ENCODE peak calls at places on chromosomes 4 and X, in seven cellular contexts. N, V, A, Q, K, C and Z are unnamed samples.

GRCh38 chr4:111540661-111541060 is 604.6 kb upstream of the FAM241A start:
- DNase-seq in V (no peak), C (no peak), Q (no peak), K (no peak), A (no peak), N (no peak), Z (no peak)

GRCh38 chr4:111689214-111689613 is 456.0 kb upstream of the FAM241A start:
- DNase-seq in A (no peak), V (no peak), C (no peak), N (no peak), K (peak; percentile 70), Q (no peak), Z (peak; percentile 66)

GRCh38 chr4:168784786-168785461 is 225.1 kb downstream of the CBR4 start:
- DNase-seq in A (no peak), V (no peak), C (peak; percentile 61), K (no peak), N (no peak), Q (no peak), Z (no peak)

GRCh38 chrX:40090050-40090804 is 7.5 kb downstream of the BCOR start:
- DNase-seq in A (no peak), V (peak; percentile 74), N (no peak), K (no peak), C (peak; percentile 57), Q (peak; percentile 43), Z (no peak)

GRCh38 chr4:150155391-150155790 is 77.1 kb downstream of the DCLK2 start:
- DNase-seq in C (no peak), K (no peak), A (no peak), V (no peak), Q (no peak), N (no peak), Z (no peak)

GRCh38 chr4:8197521-8197920 is 1.6 kb upstream of the SH3TC1 start:
- DNase-seq in A (no peak), C (no peak), K (no peak), N (no peak), V (no peak), Q (no peak), Z (no peak)

GRCh38 chr4:119721878-119722277 is 93.3 kb upstream of the PDE5A start:
- DNase-seq in A (no peak), V (no peak), K (no peak), Q (no peak), C (no peak), N (no peak), Z (no peak)

GRCh38 chr4:90958256-90958895 is 831.2 kb downstream of the CCSER1 start:
- DNase-seq in A (no peak), N (no peak), Q (no peak), K (no peak), V (no peak), C (no peak), Z (no peak)

GRCh38 chrX:100424012-100424411 is 13.9 kb upstream of the PCDH19 start:
- DNase-seq in C (no peak), V (no peak), N (no peak), Q (no peak), A (no peak), K (no peak), Z (no peak)

GRCh38 chr4:124933521-124933920 is 221.0 kb upstream of the ANKRD50 start:
- DNase-seq in N (no peak), C (no peak), K (no peak), V (no peak), A (no peak), Q (no peak), Z (no peak)

GRCh38 chrX:23012162-23012561 is 12.4 kb downstream of the DDX53 start:
- DNase-seq in Q (no peak), C (no peak), N (no peak), V (no peak), K (no peak), A (no peak), Z (no peak)

GRCh38 chr4:25863347-25863784 is 578 bp upstream of the SEL1L3 start:
- DNase-seq in C (peak; percentile 81), V (peak; percentile 29), K (no peak), A (no peak), N (no peak), Q (peak; percentile 86), Z (no peak)

GRCh38 chr4:113026556-113026955 is 22.9 kb upstream of the ANK2 start:
- DNase-seq in C (no peak), K (no peak), Q (no peak), V (no peak), A (no peak), N (no peak), Z (no peak)

GRCh38 chrX:9141496-9141895 is 107.6 kb upstream of the FAM9B start:
- DNase-seq in Q (no peak), C (no peak), V (no peak), N (no peak), K (no peak), A (no peak), Z (no peak)

GRCh38 chr4:184287697-184288255 is 70.1 kb upstream of the ENPP6 start:
- DNase-seq in Q (peak; percentile 40), V (no peak), N (peak; percentile 64), C (peak; percentile 74), K (no peak), A (no peak), Z (peak; percentile 25)

GRCh38 chr4:178185517-178185916 is 743.3 kb upstream of the AGA start:
- DNase-seq in A (no peak), K (no peak), Q (no peak), C (peak; percentile 50), V (no peak), N (no peak), Z (no peak)

GRCh38 chr4:526189-526909 is 27.3 kb downstream of the PIGG start:
- DNase-seq in Q (no peak), V (no peak), N (no peak), K (no peak), A (no peak), C (no peak), Z (no peak)

GRCh38 chr4:28092610-28093009 is 1232.0 kb downstream of the STIM2 start:
- DNase-seq in V (no peak), C (no peak), A (no peak), Q (no peak), K (no peak), N (no peak), Z (no peak)

GRCh38 chrX:21802844-21803243 is 36.6 kb upstream of the MBTPS2 start:
- DNase-seq in K (no peak), Q (no peak), C (no peak), A (no peak), N (no peak), V (no peak), Z (no peak)

GRCh38 chr4:175770555-175770954 is 41.5 kb downstream of the GPM6A start:
- DNase-seq in V (no peak), A (no peak), Q (no peak), N (no peak), C (no peak), K (no peak), Z (no peak)

GRCh38 chr4:153018031-153018430 is 81.9 kb downstream of the FHDC1 start:
- DNase-seq in K (no peak), A (no peak), V (no peak), Q (no peak), C (no peak), N (no peak), Z (no peak)

GRCh38 chrX:46254623-46255022 is 290.6 kb downstream of the ZNF674 start:
- DNase-seq in Q (no peak), A (no peak), V (no peak), C (no peak), K (no peak), N (no peak), Z (no peak)
- H3K27ac ChIP-seq in Q (no peak overlapping the region), A (no peak overlapping the region), V (no peak overlapping the region), C (no peak overlapping the region), K (no peak overlapping the region), N (no peak overlapping the region), Z (no peak overlapping the region)

DNA sequence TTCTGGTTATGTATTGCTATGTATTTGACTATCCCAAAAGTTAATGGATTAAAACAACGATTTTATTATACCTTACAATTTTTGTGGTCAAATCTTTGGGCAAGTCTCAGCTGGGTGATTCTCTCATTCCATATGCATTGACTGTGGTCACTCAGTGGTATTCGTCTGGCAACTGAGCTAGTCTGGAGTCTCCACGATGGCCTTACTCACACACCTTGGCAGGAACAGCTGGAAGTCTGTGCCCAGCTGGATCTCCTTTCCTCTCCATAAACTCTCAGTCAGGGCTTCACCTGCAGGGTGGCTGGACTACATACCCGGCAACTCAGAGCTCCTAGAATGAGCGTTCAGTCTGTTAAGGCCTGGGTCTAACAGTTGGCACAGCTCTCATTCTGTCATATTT is 141.1 kb upstream of the WDFY3 start:
- DNase-seq in K (no peak), V (no peak), A (no peak), N (no peak), Q (no peak), C (no peak), Z (no peak)
- TF ChIP-seq EP300 in K (no peak), V (no peak), A (no peak), N (no peak), Q (no peak), C (no peak), Z (no peak)

DNA sequence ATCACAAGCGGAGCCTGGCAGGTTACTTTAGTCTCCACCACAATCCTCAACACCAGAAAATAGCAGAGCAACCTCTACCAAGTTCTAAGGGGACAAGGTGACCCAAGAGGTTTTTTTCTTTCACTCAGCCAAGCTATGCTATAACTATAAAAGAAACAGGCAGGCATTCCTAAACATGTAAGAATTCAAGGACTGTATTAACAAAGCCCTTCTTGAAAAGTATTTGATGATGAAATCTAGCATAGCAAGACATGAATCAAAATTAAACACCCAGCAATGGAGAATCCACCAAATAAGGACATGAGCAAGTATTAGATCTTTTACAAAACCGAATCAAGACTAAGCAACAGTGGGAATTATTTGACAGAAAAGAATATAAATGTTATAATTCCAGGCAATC is 25.7 kb upstream of the C1QTNF7 start:
- DNase-seq in K (no peak), V (no peak), Q (no peak), A (no peak), N (no peak), C (no peak), Z (no peak)
- H3K27ac ChIP-seq in K (peak overlapping the region; percentile 52), V (no peak overlapping the region), Q (peak overlapping the region; percentile 75), A (peak overlapping the region; percentile 26), N (no peak overlapping the region), C (no peak overlapping the region), Z (no peak overlapping the region)

DNA sequence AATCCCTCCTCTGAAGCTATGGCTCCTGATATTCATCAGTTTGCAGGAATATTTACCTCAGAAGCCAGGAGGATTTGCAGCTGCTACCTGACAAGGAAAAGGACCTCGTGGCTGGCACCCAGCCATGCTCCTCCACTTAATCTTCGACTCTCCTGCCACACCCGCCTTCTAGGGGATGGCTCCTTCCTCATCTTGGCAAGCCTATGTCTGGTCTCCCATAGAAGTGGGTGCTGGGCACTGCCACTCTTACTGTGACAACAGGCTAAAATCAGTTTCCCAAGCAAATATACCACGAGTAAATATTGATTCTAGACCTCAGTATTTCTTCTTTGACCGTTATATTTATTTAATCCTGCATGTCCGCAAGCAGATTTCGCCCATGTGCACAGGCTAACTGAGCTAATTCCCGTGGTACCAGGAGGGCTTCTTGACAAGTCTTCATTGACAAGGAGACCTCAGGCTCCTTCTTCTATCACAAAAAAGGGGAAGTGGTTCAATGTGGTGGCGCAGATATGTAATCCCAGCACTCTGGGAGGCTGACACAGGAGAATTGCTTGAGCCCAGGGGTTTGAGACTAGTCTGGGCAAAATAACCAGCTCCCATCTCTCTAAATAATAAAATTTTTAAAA is 52.6 kb upstream of the DCTD start:
- DNase-seq in K (no peak), A (no peak), N (no peak), V (no peak), C (no peak), Q (no peak), Z (no peak)
- TF ChIP-seq EP300 in K (no peak), A (no peak), N (no peak), V (no peak), C (no peak), Q (no peak), Z (no peak)

GRCh38 chrX:66164470-66164869 is 423 bp downstream of the HEPH start:
- DNase-seq in N (no peak), V (no peak), A (no peak), C (no peak), Q (no peak), K (no peak), Z (no peak)
- H3K27ac ChIP-seq in N (no peak overlapping the region), V (no peak overlapping the region), A (peak overlapping the region; percentile 41), C (no peak overlapping the region), Q (peak overlapping the region; percentile 80), K (peak overlapping the region; percentile 72), Z (no peak overlapping the region)